ENCODE peak calls at places on chromosome 7, in four cellular contexts. One of them, this sample, is unnamed.

GRCh38 chr7:152402384-152403250 is 33.2 kb downstream of the KMT2C start:
- DNase-seq in cardiac muscle cell: peak
- DNase-seq in thoracic aorta: no peak
- DNase-seq in CD8-positive, alpha-beta T cell: no peak
- DNase-seq in this sample: no peak

GRCh38 chr7:55432937-55433784 is 68.0 kb downstream of the LANCL2 start:
- DNase-seq in cardiac muscle cell: peak
- DNase-seq in thoracic aorta: no peak
- DNase-seq in CD8-positive, alpha-beta T cell: no peak
- DNase-seq in this sample: no peak

GRCh38 chr7:75534727-75535307 is 42.7 kb downstream of the SPDYE5 start:
- DNase-seq in cardiac muscle cell: peak
- DNase-seq in thoracic aorta: no peak
- DNase-seq in CD8-positive, alpha-beta T cell: no peak
- DNase-seq in this sample: no peak

GRCh38 chr7:26398436-26399308 is 107.0 kb downstream of the SNX10 start:
- DNase-seq in cardiac muscle cell: peak
- DNase-seq in thoracic aorta: peak
- DNase-seq in CD8-positive, alpha-beta T cell: no peak
- DNase-seq in this sample: no peak

GRCh38 chr7:142859829-142860228 is 5.0 kb downstream of the EPHB6 start:
- DNase-seq in cardiac muscle cell: peak
- DNase-seq in thoracic aorta: no peak
- DNase-seq in CD8-positive, alpha-beta T cell: no peak
- DNase-seq in this sample: no peak

GRCh38 chr7:130476287-130477001 is 15.4 kb upstream of the MEST start:
- DNase-seq in cardiac muscle cell: no peak
- DNase-seq in thoracic aorta: no peak
- DNase-seq in CD8-positive, alpha-beta T cell: no peak
- DNase-seq in this sample: no peak

GRCh38 chr7:77338260-77338659 is 77.9 kb downstream of the GSAP start:
- DNase-seq in cardiac muscle cell: no peak
- DNase-seq in thoracic aorta: no peak
- DNase-seq in CD8-positive, alpha-beta T cell: no peak
- DNase-seq in this sample: no peak

GRCh38 chr7:44211126-44211675 is 10.4 kb downstream of the YKT6 start:
- DNase-seq in cardiac muscle cell: no peak
- DNase-seq in thoracic aorta: no peak
- DNase-seq in CD8-positive, alpha-beta T cell: no peak
- DNase-seq in this sample: peak

GRCh38 chr7:32357535-32358277 is 132.5 kb downstream of the LSM5 start:
- DNase-seq in cardiac muscle cell: no peak
- DNase-seq in thoracic aorta: no peak
- DNase-seq in CD8-positive, alpha-beta T cell: no peak
- DNase-seq in this sample: no peak

GRCh38 chr7:40536406-40536805 is 401.6 kb downstream of the SUGCT start:
- DNase-seq in cardiac muscle cell: peak
- DNase-seq in thoracic aorta: no peak
- DNase-seq in CD8-positive, alpha-beta T cell: no peak
- DNase-seq in this sample: no peak

GRCh38 chr7:138919912-138920311 is 61.3 kb downstream of the KIAA1549 start:
- DNase-seq in cardiac muscle cell: no peak
- DNase-seq in thoracic aorta: no peak
- DNase-seq in CD8-positive, alpha-beta T cell: no peak
- DNase-seq in this sample: no peak

GRCh38 chr7:134548877-134549276 is at the start of gene AKR1B15:
- DNase-seq in cardiac muscle cell: peak
- DNase-seq in thoracic aorta: no peak
- DNase-seq in CD8-positive, alpha-beta T cell: no peak
- DNase-seq in this sample: no peak

GRCh38 chr7:41685684-41686083 is 17.2 kb downstream of the INHBA start:
- DNase-seq in cardiac muscle cell: no peak
- DNase-seq in thoracic aorta: no peak
- DNase-seq in CD8-positive, alpha-beta T cell: no peak
- DNase-seq in this sample: no peak

GRCh38 chr7:41984888-41985287 is 252.1 kb downstream of the GLI3 start:
- DNase-seq in cardiac muscle cell: peak
- DNase-seq in thoracic aorta: no peak
- DNase-seq in CD8-positive, alpha-beta T cell: no peak
- DNase-seq in this sample: no peak

GRCh38 chr7:64312826-64313225 is 935 bp upstream of the ZNF736 start:
- DNase-seq in cardiac muscle cell: no peak
- DNase-seq in thoracic aorta: no peak
- DNase-seq in CD8-positive, alpha-beta T cell: no peak
- DNase-seq in this sample: no peak

GRCh38 chr7:84393776-84394175 is 199.2 kb upstream of the SEMA3A start:
- DNase-seq in cardiac muscle cell: peak
- DNase-seq in thoracic aorta: no peak
- DNase-seq in CD8-positive, alpha-beta T cell: no peak
- DNase-seq in this sample: no peak

GRCh38 chr7:32275216-32275979 is 205.2 kb upstream of the PDE1C start:
- DNase-seq in cardiac muscle cell: no peak
- DNase-seq in thoracic aorta: no peak
- DNase-seq in CD8-positive, alpha-beta T cell: no peak
- DNase-seq in this sample: no peak

GRCh38 chr7:44194562-44195145 is 5.4 kb upstream of the GCK start:
- DNase-seq in cardiac muscle cell: no peak
- DNase-seq in thoracic aorta: no peak
- DNase-seq in CD8-positive, alpha-beta T cell: no peak
- DNase-seq in this sample: no peak

GRCh38 chr7:150374026-150374425 is 5.1 kb upstream of the ZNF775 start:
- DNase-seq in cardiac muscle cell: no peak
- DNase-seq in thoracic aorta: no peak
- DNase-seq in CD8-positive, alpha-beta T cell: no peak
- DNase-seq in this sample: no peak

GRCh38 chr7:4692055-4692454 is 10.0 kb downstream of the FOXK1 start:
- DNase-seq in cardiac muscle cell: peak
- DNase-seq in thoracic aorta: no peak
- DNase-seq in CD8-positive, alpha-beta T cell: no peak
- DNase-seq in this sample: no peak

GRCh38 chr7:124989911-124990310 is 60.3 kb upstream of the POT1 start:
- DNase-seq in cardiac muscle cell: peak
- DNase-seq in thoracic aorta: no peak
- DNase-seq in CD8-positive, alpha-beta T cell: no peak
- DNase-seq in this sample: no peak

GRCh38 chr7:14747701-14748100 is 154.8 kb downstream of the DGKB start:
- DNase-seq in cardiac muscle cell: peak
- DNase-seq in thoracic aorta: no peak
- DNase-seq in CD8-positive, alpha-beta T cell: no peak
- DNase-seq in this sample: no peak

GRCh38 chr7:43083091-43083490 is 29.4 kb upstream of the HECW1 start:
- DNase-seq in cardiac muscle cell: peak
- DNase-seq in thoracic aorta: no peak
- DNase-seq in CD8-positive, alpha-beta T cell: no peak
- DNase-seq in this sample: no peak

GRCh38 chr7:117138474-117138873 is 184.4 kb downstream of the WNT2 start:
- DNase-seq in cardiac muscle cell: no peak
- DNase-seq in thoracic aorta: no peak
- DNase-seq in CD8-positive, alpha-beta T cell: no peak
- DNase-seq in this sample: no peak

GRCh38 chr7:28782362-28782761 is 175.8 kb downstream of the TRIL start:
- DNase-seq in cardiac muscle cell: no peak
- DNase-seq in thoracic aorta: no peak
- DNase-seq in CD8-positive, alpha-beta T cell: no peak
- DNase-seq in this sample: no peak

GRCh38 chr7:35508623-35509400 is 186.1 kb downstream of the HERPUD2 start:
- DNase-seq in cardiac muscle cell: no peak
- DNase-seq in thoracic aorta: no peak
- DNase-seq in CD8-positive, alpha-beta T cell: no peak
- DNase-seq in this sample: no peak
- TF ChIP-seq CTCF in cardiac muscle cell: no peak
- TF ChIP-seq CTCF in thoracic aorta: no peak
- TF ChIP-seq CTCF in CD8-positive, alpha-beta T cell: no peak
- TF ChIP-seq CTCF in this sample: peak

DNA sequence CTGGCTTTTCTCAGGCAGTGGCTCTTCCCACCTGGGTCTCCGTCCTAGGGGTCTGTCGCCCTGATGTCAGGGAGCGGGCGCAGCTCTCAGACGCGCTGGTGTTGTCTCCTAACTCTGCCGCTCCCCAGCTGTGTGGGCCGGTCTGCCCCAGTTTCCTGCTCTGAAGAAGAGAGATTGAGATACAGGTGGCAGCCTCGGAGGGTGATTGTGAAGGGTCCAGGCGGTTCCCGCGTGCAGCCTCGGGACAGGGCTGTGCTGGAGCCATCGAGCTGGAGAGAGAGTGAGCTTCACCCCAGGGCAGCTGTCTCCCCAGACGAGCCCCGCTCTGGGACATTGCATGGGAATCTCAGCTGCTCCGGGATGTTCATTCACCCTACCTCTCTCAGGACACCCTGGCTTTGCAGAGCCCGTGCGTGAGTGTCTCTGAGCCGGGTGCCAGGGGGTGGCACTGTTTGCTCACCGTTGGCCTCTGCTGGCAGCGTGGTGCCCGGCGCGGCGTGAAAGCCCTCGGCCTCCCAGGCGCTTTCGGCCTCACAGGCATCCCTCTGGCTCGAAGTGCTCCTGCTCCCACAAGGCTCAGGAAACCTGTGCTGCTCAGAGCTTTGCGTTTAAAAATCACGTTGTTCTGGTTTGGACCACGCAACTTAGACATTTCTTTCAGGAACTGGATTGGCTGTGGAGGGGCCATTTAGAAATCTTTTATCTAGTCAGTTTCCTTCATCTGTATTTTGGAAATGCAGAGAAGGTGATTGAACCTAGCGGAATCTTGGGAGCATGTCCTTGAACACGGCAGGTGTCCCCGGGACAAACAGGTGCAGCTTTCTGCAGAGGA is 33.8 kb upstream of the ZFAND2A start:
- DNase-seq in cardiac muscle cell: peak
- DNase-seq in thoracic aorta: no peak
- DNase-seq in CD8-positive, alpha-beta T cell: peak
- DNase-seq in this sample: no peak
- TF ChIP-seq CTCF in cardiac muscle cell: peak
- TF ChIP-seq CTCF in thoracic aorta: peak
- TF ChIP-seq CTCF in CD8-positive, alpha-beta T cell: peak
- TF ChIP-seq CTCF in this sample: peak

GRCh38 chr7:46776790-46777189 is 805.1 kb downstream of the TNS3 start:
- DNase-seq in cardiac muscle cell: peak
- DNase-seq in thoracic aorta: no peak
- DNase-seq in CD8-positive, alpha-beta T cell: no peak
- DNase-seq in this sample: no peak
- TF ChIP-seq CTCF in cardiac muscle cell: peak
- TF ChIP-seq CTCF in thoracic aorta: no peak
- TF ChIP-seq CTCF in CD8-positive, alpha-beta T cell: no peak
- TF ChIP-seq CTCF in this sample: peak

DNA sequence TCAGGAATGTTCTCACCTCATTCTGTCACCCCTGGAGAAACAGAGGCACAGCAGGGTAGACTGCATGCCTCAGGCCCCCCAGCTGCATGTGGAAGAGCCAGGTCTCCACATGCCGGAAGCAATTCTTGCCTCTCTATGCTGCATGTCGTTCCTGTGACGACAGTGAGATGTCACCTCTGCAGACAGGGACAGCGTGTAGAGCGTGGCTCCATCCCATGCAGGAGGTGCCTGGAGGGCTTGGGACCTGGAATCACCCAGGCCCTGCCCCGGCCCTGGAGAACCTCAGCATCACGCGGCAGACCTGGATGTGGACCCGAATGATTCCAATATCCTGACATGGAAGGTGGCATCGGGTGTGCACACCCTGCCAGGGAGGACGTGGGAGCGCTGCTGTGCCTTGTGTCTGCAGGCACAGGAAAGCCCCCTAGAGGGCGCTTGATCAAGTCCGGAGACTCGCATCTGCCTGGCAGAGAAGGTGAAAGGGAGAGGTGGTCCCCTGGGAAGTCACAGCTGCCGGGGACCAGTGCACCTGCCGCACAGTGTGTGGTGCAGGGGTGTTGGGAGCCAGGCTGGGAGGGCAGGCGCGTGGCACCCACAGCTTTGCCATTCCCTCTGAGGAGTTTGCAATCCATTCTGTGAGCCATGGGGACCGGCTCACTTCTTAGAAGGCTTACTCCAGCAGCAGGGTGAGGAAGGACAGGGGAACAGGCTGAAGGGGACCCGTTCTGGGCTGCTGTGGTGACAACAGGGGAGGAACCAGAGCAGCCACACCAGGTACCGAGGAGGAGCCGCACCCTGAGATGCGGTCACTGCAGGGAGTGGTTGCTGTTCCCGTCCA is 45.3 kb upstream of the EN2 start:
- DNase-seq in cardiac muscle cell: peak
- DNase-seq in thoracic aorta: no peak
- DNase-seq in CD8-positive, alpha-beta T cell: no peak
- DNase-seq in this sample: no peak
- TF ChIP-seq CTCF in cardiac muscle cell: peak
- TF ChIP-seq CTCF in thoracic aorta: no peak
- TF ChIP-seq CTCF in CD8-positive, alpha-beta T cell: peak
- TF ChIP-seq CTCF in this sample: peak

GRCh38 chr7:99919814-99920618 is 686 bp upstream of the TRIM4 start:
- DNase-seq in cardiac muscle cell: no peak
- DNase-seq in thoracic aorta: no peak
- DNase-seq in CD8-positive, alpha-beta T cell: no peak
- DNase-seq in this sample: no peak

GRCh38 chr7:99923200-99923599 is 3.9 kb upstream of the TRIM4 start:
- DNase-seq in cardiac muscle cell: no peak
- DNase-seq in thoracic aorta: no peak
- DNase-seq in CD8-positive, alpha-beta T cell: no peak
- DNase-seq in this sample: no peak

DNA sequence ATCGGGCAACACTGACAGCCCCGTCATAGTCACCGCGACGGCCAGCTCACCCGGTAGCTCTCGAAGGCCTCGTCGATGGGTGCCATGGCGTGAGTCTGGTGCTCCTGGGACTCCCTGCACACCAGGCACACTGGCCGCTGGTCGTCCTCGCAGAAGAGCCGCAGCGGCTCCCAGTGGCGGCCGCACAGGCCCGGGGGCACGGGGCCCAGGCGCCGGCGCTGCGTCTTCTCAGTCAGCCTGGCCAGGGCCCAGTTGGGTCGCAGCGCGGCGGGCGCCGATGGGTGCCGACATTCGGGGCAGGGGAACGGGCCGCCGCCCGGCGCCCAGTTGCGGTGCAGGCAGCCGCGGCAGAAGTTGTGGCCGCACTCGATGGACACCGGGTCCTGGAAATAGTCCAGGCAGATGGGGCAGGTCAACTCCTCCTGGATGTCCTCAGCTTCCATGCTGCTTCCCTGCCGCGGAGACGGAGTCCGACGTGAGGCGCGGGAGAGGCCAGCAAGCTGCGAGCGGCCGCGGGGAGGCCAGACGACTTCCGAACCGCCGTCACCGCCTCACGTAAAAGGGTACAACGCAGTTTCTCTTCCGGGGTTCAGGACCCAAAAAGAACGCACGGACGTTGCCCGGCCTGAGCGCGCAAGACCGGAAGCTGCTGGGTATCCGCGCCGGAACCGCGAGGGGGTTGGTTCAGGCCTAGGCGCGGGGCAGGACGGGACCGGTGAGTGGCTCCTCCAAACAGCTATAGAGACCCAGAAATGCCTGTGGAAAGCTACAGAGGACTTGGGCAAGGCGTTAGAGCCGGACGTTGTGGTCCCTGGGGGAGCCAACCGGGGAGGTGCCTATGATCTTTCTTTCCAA is at the start of gene TRIM4:
- DNase-seq in cardiac muscle cell: peak
- DNase-seq in thoracic aorta: peak
- DNase-seq in CD8-positive, alpha-beta T cell: peak
- DNase-seq in this sample: no peak
- TF ChIP-seq CTCF in cardiac muscle cell: no peak
- TF ChIP-seq CTCF in thoracic aorta: peak
- TF ChIP-seq CTCF in CD8-positive, alpha-beta T cell: no peak
- TF ChIP-seq CTCF in this sample: peak

GRCh38 chr7:158010956-158011698 is 576.5 kb downstream of the PTPRN2 start:
- DNase-seq in cardiac muscle cell: no peak
- DNase-seq in thoracic aorta: no peak
- DNase-seq in CD8-positive, alpha-beta T cell: peak
- DNase-seq in this sample: no peak
- TF ChIP-seq CTCF in cardiac muscle cell: no peak
- TF ChIP-seq CTCF in thoracic aorta: no peak
- TF ChIP-seq CTCF in CD8-positive, alpha-beta T cell: no peak
- TF ChIP-seq CTCF in this sample: no peak

This sample was measured in chondrocyte.